ENCODE peak calls at places on chromosome 18, in seven cellular contexts. I, O, T, E, K, Z and A are unnamed samples.

GRCh38 chr18:35510071-35511010 is 12.6 kb upstream of the INO80C start:
- DNase-seq in Z (no peak), E (no peak), T (no peak), I (no peak), O (no peak), K (no peak), A (no peak)

GRCh38 chr18:63320690-63321265 is 1.2 kb upstream of the BCL2 start:
- DNase-seq in O (peak; percentile 46), E (no peak), I (no peak), T (no peak), Z (no peak), K (peak; percentile 56), A (peak; percentile 57)

GRCh38 chr18:57801379-57802165 is 1.5 kb downstream of the ATP8B1 start:
- DNase-seq in T (no peak), Z (no peak), K (peak; percentile 66), I (no peak), O (no peak), E (no peak), A (no peak)

GRCh38 chr18:13647761-13648160 is 78.6 kb downstream of the FAM210A start:
- DNase-seq in Z (no peak), O (no peak), E (no peak), K (no peak), T (no peak), I (no peak), A (no peak)

GRCh38 chr18:55214534-55214933 is 255.3 kb upstream of the CCDC68 start:
- DNase-seq in E (no peak), I (no peak), O (no peak), T (no peak), K (no peak), Z (no peak), A (no peak)

GRCh38 chr18:63472380-63472779 is 4.4 kb upstream of the SERPINB5 start:
- DNase-seq in O (no peak), Z (no peak), T (no peak), K (no peak), E (no peak), I (no peak), A (no peak)

GRCh38 chr18:519019-519879 is 18.7 kb upstream of the COLEC12 start:
- DNase-seq in O (no peak), K (no peak), T (no peak), Z (peak; percentile 29), E (no peak), I (no peak), A (peak; percentile 39)

GRCh38 chr18:8301427-8302172 is 307.6 kb upstream of the RAB12 start:
- DNase-seq in I (no peak), O (no peak), Z (peak; percentile 6), T (no peak), K (no peak), E (no peak), A (no peak)

GRCh38 chr18:51867767-51868166 is 472.2 kb upstream of the DCC start:
- DNase-seq in K (peak; percentile 20), I (no peak), Z (no peak), O (no peak), E (no peak), T (no peak), A (peak; percentile 22)

GRCh38 chr18:7319161-7319560 is 88.3 kb downstream of the LRRC30 start:
- DNase-seq in I (no peak), K (no peak), E (no peak), T (no peak), O (no peak), Z (no peak), A (no peak)

GRCh38 chr18:76707534-76707933 is 114.8 kb upstream of the ZNF236 start:
- DNase-seq in T (no peak), O (no peak), Z (no peak), E (no peak), I (no peak), K (no peak), A (no peak)

GRCh38 chr18:3234457-3234856 is 13.1 kb upstream of the MYL12A start:
- DNase-seq in E (no peak), O (no peak), I (no peak), Z (no peak), T (no peak), K (no peak), A (no peak)

GRCh38 chr18:7980136-7980535 is 413.0 kb downstream of the PTPRM start:
- DNase-seq in I (no peak), O (no peak), T (no peak), K (peak; percentile 32), E (no peak), Z (no peak), A (no peak)

GRCh38 chr18:60146220-60146960 is 226.2 kb downstream of the MC4R start:
- DNase-seq in I (no peak), K (no peak), E (peak; percentile 38), O (no peak), Z (no peak), T (no peak), A (no peak)

GRCh38 chr18:71105078-71105819 is 816.4 kb downstream of the SOCS6 start:
- DNase-seq in I (no peak), O (no peak), E (no peak), Z (peak; percentile 3), T (no peak), K (peak; percentile 1), A (no peak)

GRCh38 chr18:59220164-59220783 is 316 bp downstream of the GRP start:
- DNase-seq in E (no peak), O (no peak), T (peak; percentile 22), I (no peak), K (peak; percentile 64), Z (no peak), A (no peak)

GRCh38 chr18:48728204-48728833 is 189.5 kb downstream of the CTIF start:
- DNase-seq in O (no peak), K (no peak), I (peak; percentile 93), E (peak; percentile 66), Z (peak; percentile 88), T (no peak), A (no peak)

GRCh38 chr18:27860011-27860410 is 316.9 kb downstream of the CDH2 start:
- DNase-seq in O (no peak), Z (no peak), E (no peak), T (no peak), K (no peak), I (no peak), A (no peak)